ENCODE peak calls at places on chromosome 21, in eight cellular contexts. J, D, E, C, H, Q, W and N are unnamed samples.
A peak's percentile ranks its signal among the peaks of the same experiment; 100 is the strongest.

GRCh38 chr21:40166291-40166843 is 299.1 kb downstream of the PCP4 start:
- DNase-seq in J (no peak), D (no peak), E (peak; percentile 68), C (no peak), H (no peak), Q (no peak), W (no peak), N (no peak)

GRCh38 chr21:41045534-41046268 is 122.3 kb upstream of the BACE2 start:
- DNase-seq in J (no peak), D (peak; percentile 45), E (no peak), C (no peak), H (no peak), Q (peak; percentile 50), W (no peak), N (peak; percentile 69)

GRCh38 chr21:31363720-31364119 is 19.7 kb upstream of the TIAM1 start:
- DNase-seq in J (no peak), D (no peak), E (peak; percentile 42), C (no peak), H (no peak), Q (no peak), W (no peak), N (no peak)

GRCh38 chr21:43266534-43266933 is 97.7 kb downstream of the CRYAA start:
- DNase-seq in J (no peak), D (no peak), E (no peak), C (no peak), H (no peak), Q (peak; percentile 19), W (peak; percentile 40), N (no peak)

GRCh38 chr21:42411197-42411869 is 7.6 kb downstream of the UBASH3A start:
- DNase-seq in J (no peak), D (no peak), E (no peak), C (no peak), H (no peak), Q (no peak), W (no peak), N (no peak)

GRCh38 chr21:32064511-32064910 is 191.7 kb downstream of the HUNK start:
- DNase-seq in J (no peak), D (no peak), E (no peak), C (no peak), H (no peak), Q (no peak), W (no peak), N (no peak)

GRCh38 chr21:27953328-27954045 is 986.6 kb upstream of the ADAMTS5 start:
- DNase-seq in J (no peak), D (no peak), E (peak; percentile 74), C (no peak), H (no peak), Q (no peak), W (no peak), N (no peak)

GRCh38 chr21:43733529-43734071 is 14.7 kb downstream of the PDXK start:
- DNase-seq in J (no peak), D (no peak), E (peak; percentile 85), C (no peak), H (no peak), Q (no peak), W (peak; percentile 52), N (peak; percentile 59)

GRCh38 chr21:42221581-42222345 is 2.8 kb downstream of the ABCG1 start:
- DNase-seq in J (no peak), D (no peak), E (peak; percentile 76), C (no peak), H (no peak), Q (no peak), W (peak; percentile 63), N (no peak)

GRCh38 chr21:29245104-29245643 is 53.5 kb upstream of the BACH1 start:
- DNase-seq in J (no peak), D (no peak), E (no peak), C (no peak), H (no peak), Q (no peak), W (no peak), N (no peak)

GRCh38 chr21:41112740-41113692 is 54.9 kb upstream of the BACE2 start:
- DNase-seq in J (no peak), D (no peak), E (peak; percentile 99), C (no peak), H (peak; percentile 11), Q (no peak), W (peak; percentile 70), N (no peak)

GRCh38 chr21:15061747-15062146 is 3.1 kb downstream of the NRIP1 start:
- DNase-seq in J (no peak), D (no peak), E (no peak), C (no peak), H (no peak), Q (no peak), W (no peak), N (no peak)

GRCh38 chr21:15064576-15065380 is at the start of gene NRIP1:
- DNase-seq in J (peak; percentile 90), D (peak; percentile 72), E (peak; percentile 93), C (peak; percentile 98), H (peak; percentile 79), Q (peak; percentile 94), W (peak; percentile 90), N (peak; percentile 90)

GRCh38 chr21:15062566-15062965 is 2.2 kb downstream of the NRIP1 start:
- DNase-seq in J (no peak), D (no peak), E (peak; percentile 15), C (no peak), H (no peak), Q (no peak), W (peak; percentile 51), N (no peak)

GRCh38 chr21:15063821-15064575 is 802 bp downstream of the NRIP1 start:
- DNase-seq in J (peak; percentile 36), D (peak; percentile 17), E (peak; percentile 49), C (no peak), H (no peak), Q (peak; percentile 70), W (peak; percentile 39), N (peak; percentile 48)

DNA sequence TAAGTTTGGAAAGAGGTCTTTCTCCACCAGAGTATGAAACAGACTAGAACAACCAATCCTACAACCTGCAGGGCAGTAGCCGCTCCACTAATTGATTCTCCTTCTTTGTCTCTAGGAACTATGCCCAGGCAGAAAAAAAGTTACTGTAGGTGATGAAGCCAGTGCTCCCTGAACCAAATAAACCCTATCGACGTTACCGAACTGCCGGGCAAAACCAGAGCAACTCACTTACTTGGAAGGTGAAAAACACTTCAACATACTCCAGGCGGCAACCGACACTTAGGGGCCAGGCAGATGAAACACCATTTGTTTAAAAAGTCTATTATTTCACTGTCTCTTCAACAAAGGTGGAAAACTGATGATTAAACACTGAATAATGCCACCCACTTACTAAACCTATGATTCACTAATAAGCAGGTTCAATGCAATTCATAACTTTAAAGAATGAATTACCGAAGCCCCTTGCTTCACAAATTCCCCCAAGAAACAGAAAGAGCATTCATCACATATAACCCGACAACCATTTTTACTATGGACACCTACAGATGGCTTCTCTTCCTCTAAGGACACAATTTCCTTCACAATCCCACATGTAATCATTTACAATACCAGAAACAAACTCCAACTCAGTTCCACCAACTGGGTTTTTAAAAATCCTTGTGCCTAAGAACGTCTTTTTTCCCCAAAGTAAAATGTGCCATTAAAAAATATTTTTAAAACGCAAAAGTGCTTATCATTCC is 1.5 kb downstream of the NRIP1 start:
- DNase-seq in J (no peak), D (no peak), E (peak; percentile 50), C (no peak), H (no peak), Q (no peak), W (peak; percentile 36), N (peak; percentile 34)
- TF ChIP-seq CTCF in J (no peak), D (no peak), E (no peak), C (no peak), H (no peak), Q (no peak), W (peak; percentile 17), N (no peak)

GRCh38 chr21:25567472-25567871 is 39.8 kb downstream of the MRPL39 start:
- DNase-seq in J (no peak), D (no peak), E (no peak), C (no peak), H (no peak), Q (no peak), W (no peak), N (no peak)
- TF ChIP-seq CTCF in J (no peak), D (no peak), E (no peak), C (no peak), H (no peak), Q (no peak), W (no peak), N (no peak)

DNA sequence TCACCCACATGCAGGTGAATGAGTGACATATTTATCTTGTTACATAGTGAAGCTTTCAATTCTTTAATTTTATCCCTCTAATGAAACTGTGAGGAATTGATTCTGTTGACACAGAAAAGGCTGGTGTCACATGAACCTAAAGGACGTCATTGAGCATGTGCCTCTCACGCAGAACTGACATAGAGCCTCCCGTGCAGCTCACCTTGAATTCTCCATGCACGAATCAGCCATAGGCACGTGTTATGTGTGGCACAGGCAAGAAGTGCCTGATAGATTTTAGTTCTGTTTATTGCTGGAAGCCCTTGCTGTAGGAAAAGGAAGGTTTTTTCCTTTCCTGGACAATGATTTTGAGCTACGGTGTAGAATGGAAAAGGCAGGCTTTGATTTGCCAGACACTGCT is 11.3 kb downstream of the ADARB1 start:
- DNase-seq in J (no peak), D (no peak), E (no peak), C (no peak), H (no peak), Q (no peak), W (no peak), N (no peak)
- TF ChIP-seq CTCF in J (no peak), D (no peak), E (no peak), C (no peak), H (no peak), Q (no peak), W (no peak), N (no peak)

GRCh38 chr21:33264561-33264960 is 1.6 kb upstream of the IL10RB start:
- DNase-seq in J (no peak), D (no peak), E (no peak), C (no peak), H (no peak), Q (no peak), W (no peak), N (no peak)
- TF ChIP-seq CTCF in J (no peak), D (no peak), E (no peak), C (no peak), H (no peak), Q (no peak), W (no peak), N (no peak)

GRCh38 chr21:46347791-46348381 is 23.9 kb downstream of the PCNT start:
- DNase-seq in J (no peak), D (no peak), E (peak; percentile 31), C (no peak), H (no peak), Q (no peak), W (peak; percentile 91), N (no peak)
- TF ChIP-seq CTCF in J (no peak), D (peak; percentile 14), E (peak; percentile 16), C (no peak), H (no peak), Q (no peak), W (peak; percentile 59), N (no peak)